ENCODE peak calls at places on chromosomes 11 and 22, in six cellular contexts. Z, Y, B, V, F and W are unnamed samples.

GRCh38 chr11:111814567-111814966 is 48.4 kb upstream of the PPP2R1B start:
- DNase-seq in Z (peak; percentile 20), Y (no peak), B (no peak), V (peak; percentile 91), F (no peak), W (no peak)

GRCh38 chr22:37241351-37242142 is 2.5 kb downstream of the RAC2 start:
- DNase-seq in Z (no peak), Y (no peak), B (peak; percentile 87), V (no peak), F (no peak), W (no peak)

GRCh38 chr11:118462178-118462577 is 25.9 kb downstream of the KMT2A start:
- DNase-seq in Z (no peak), Y (no peak), B (no peak), V (no peak), F (no peak), W (no peak)

GRCh38 chr11:6321961-6322362 is 1.7 kb upstream of the CAVIN3 start:
- DNase-seq in Z (peak; percentile 60), Y (no peak), B (no peak), V (peak; percentile 82), F (no peak), W (no peak)

GRCh38 chr22:25751174-25751581 is 9.2 kb downstream of the MYO18B start:
- DNase-seq in Z (no peak), Y (no peak), B (no peak), V (no peak), F (no peak), W (no peak)

GRCh38 chr11:8183136-8183535 is 14.3 kb upstream of the RIC3 start:
- DNase-seq in Z (no peak), Y (no peak), B (no peak), V (no peak), F (no peak), W (no peak)

GRCh38 chr22:43854151-43854785 is 8.0 kb downstream of the SULT4A1 start:
- DNase-seq in Z (no peak), Y (no peak), B (peak; percentile 52), V (no peak), F (no peak), W (no peak)

GRCh38 chr22:47094861-47095330 is 332.4 kb downstream of the TBC1D22A start:
- DNase-seq in Z (peak; percentile 51), Y (no peak), B (no peak), V (no peak), F (no peak), W (no peak)

GRCh38 chr22:39712938-39713525 is 142.5 kb downstream of the CACNA1I start:
- DNase-seq in Z (no peak), Y (no peak), B (no peak), V (no peak), F (no peak), W (no peak)

GRCh38 chr11:104327864-104328513 is 164.0 kb upstream of the PDGFD start:
- DNase-seq in Z (peak; percentile 17), Y (no peak), B (no peak), V (peak; percentile 2), F (no peak), W (no peak)

GRCh38 chr11:16392646-16393045 is 36.3 kb upstream of the SOX6 start:
- DNase-seq in Z (no peak), Y (no peak), B (no peak), V (peak; percentile 19), F (no peak), W (no peak)

GRCh38 chr22:22037740-22038139 is 55.2 kb upstream of the TOP3B start:
- DNase-seq in Z (peak; percentile 50), Y (no peak), B (no peak), V (peak; percentile 91), F (no peak), W (no peak)

GRCh38 chr11:108576523-108576922 is 17.0 kb downstream of the EXPH5 start:
- DNase-seq in Z (no peak), Y (no peak), B (no peak), V (no peak), F (no peak), W (no peak)

GRCh38 chr11:70270877-70271634 is 566 bp downstream of the PPFIA1 start:
- DNase-seq in Z (peak; percentile 68), Y (peak; percentile 74), B (peak; percentile 89), V (peak; percentile 65), F (no peak), W (peak; percentile 60)

GRCh38 chr11:31995525-31996123 is 95.2 kb upstream of the RCN1 start:
- DNase-seq in Z (peak; percentile 25), Y (peak; percentile 52), B (no peak), V (peak; percentile 19), F (no peak), W (no peak)

GRCh38 chr22:42836026-42836425 is 21.0 kb downstream of the ARFGAP3 start:
- DNase-seq in Z (no peak), Y (no peak), B (no peak), V (no peak), F (no peak), W (no peak)

GRCh38 chr22:19086944-19087343 is 35.3 kb downstream of the DGCR2 start:
- DNase-seq in Z (peak; percentile 44), Y (no peak), B (no peak), V (peak; percentile 69), F (no peak), W (no peak)

GRCh38 chr11:44304091-44305084 is 5.6 kb downstream of the ALX4 start:
- DNase-seq in Z (no peak), Y (peak; percentile 24), B (no peak), V (no peak), F (no peak), W (no peak)

GRCh38 chr11:69239320-69240040 is 54.5 kb upstream of the MYEOV start:
- DNase-seq in Z (no peak), Y (no peak), B (no peak), V (no peak), F (peak; percentile 12), W (no peak)

GRCh38 chr22:35586771-35587170 is 30.4 kb downstream of the MB start:
- DNase-seq in Z (no peak), Y (no peak), B (peak; percentile 17), V (no peak), F (no peak), W (no peak)

GRCh38 chr11:131689049-131689925 is 318.9 kb downstream of the NTM start:
- DNase-seq in Z (no peak), Y (no peak), B (peak; percentile 37), V (no peak), F (no peak), W (no peak)

GRCh38 chr11:116730568-116730967 is 42.2 kb downstream of the BUD13 start:
- DNase-seq in Z (peak; percentile 21), Y (no peak), B (no peak), V (no peak), F (no peak), W (no peak)

GRCh38 chr11:117378966-117379865 is 51.6 kb downstream of the CEP164 start:
- DNase-seq in Z (no peak), Y (no peak), B (no peak), V (no peak), F (no peak), W (no peak)

GRCh38 chr11:8311366-8311765 is 47.7 kb upstream of the LMO1 start:
- DNase-seq in Z (no peak), Y (no peak), B (no peak), V (no peak), F (no peak), W (no peak)

GRCh38 chr22:35379146-35379993 is 1.5 kb upstream of the HMOX1 start:
- DNase-seq in Z (no peak), Y (no peak), B (no peak), V (no peak), F (no peak), W (no peak)

GRCh38 chr11:106012744-106013143 is 9.3 kb downstream of the MSANTD4 start:
- DNase-seq in Z (peak; percentile 76), Y (no peak), B (no peak), V (peak; percentile 95), F (no peak), W (no peak)

GRCh38 chr22:23801886-23802377 is 15.2 kb downstream of the SMARCB1 start:
- DNase-seq in Z (no peak), Y (no peak), B (no peak), V (no peak), F (no peak), W (no peak)

GRCh38 chr11:117182551-117182935 is 4.0 kb downstream of the SIDT2 start:
- DNase-seq in Z (no peak), Y (no peak), B (no peak), V (no peak), F (no peak), W (no peak)

GRCh38 chr11:10930224-10930960 is 72.5 kb upstream of the ZBED5 start:
- DNase-seq in Z (no peak), Y (peak; percentile 51), B (no peak), V (peak; percentile 33), F (no peak), W (no peak)

DNA sequence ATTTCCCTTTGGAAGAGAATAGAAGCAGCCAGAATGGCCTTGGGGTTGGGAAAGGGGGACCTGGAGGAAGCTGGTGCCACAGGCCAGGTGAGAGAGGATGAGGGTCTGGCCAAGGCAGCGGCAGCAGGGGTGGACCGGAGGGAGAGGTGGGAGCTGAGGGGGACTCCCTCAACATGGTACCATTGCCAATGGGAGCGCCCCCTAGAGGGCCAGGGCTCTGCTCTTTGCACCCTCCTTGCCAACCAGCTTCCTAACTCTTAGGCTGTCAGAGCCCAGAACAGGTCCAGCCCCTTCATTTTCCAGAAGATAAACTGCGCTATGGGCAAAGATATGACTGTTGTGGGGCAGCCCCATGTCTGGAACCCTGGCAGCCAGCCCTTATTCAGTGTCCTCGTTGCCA is 185.0 kb downstream of the GRIK4 start:
- DNase-seq in Z (no peak), Y (no peak), B (no peak), V (no peak), F (no peak), W (no peak)
- TF ChIP-seq CTCF in Z (no peak), Y (peak; percentile 7), B (no peak), V (no peak), F (no peak), W (peak; percentile 33)

GRCh38 chr22:41518048-41518347 is 26.3 kb downstream of the POLR3H start:
- DNase-seq in Z (no peak), Y (no peak), B (no peak), V (no peak), F (no peak), W (no peak)
- TF ChIP-seq CTCF in Z (no peak), Y (no peak), B (no peak), V (no peak), F (no peak), W (no peak)

GRCh38 chr11:61480261-61480660 is 28.3 kb upstream of the LRRC10B start:
- DNase-seq in Z (no peak), Y (no peak), B (no peak), V (no peak), F (no peak), W (no peak)

GRCh38 chr11:61481806-61482205 is 26.7 kb upstream of the LRRC10B start:
- DNase-seq in Z (no peak), Y (no peak), B (no peak), V (no peak), F (no peak), W (no peak)

GRCh38 chr11:61484541-61484940 is 24.0 kb upstream of the LRRC10B start:
- DNase-seq in Z (no peak), Y (no peak), B (no peak), V (no peak), F (no peak), W (no peak)

GRCh38 chr11:61480936-61481335 is 27.6 kb upstream of the LRRC10B start:
- DNase-seq in Z (peak; percentile 43), Y (no peak), B (no peak), V (no peak), F (no peak), W (peak; percentile 74)

GRCh38 chr11:61482513-61482912 is 26.0 kb upstream of the LRRC10B start:
- DNase-seq in Z (no peak), Y (peak; percentile 60), B (no peak), V (no peak), F (no peak), W (peak; percentile 86)
- TF ChIP-seq CTCF in Z (peak; percentile 71), Y (peak; percentile 66), B (peak; percentile 13), V (peak; percentile 48), F (no peak), W (peak; percentile 58)

GRCh38 chr11:59668188-59668949 is 468 bp downstream of the PATL1 start:
- DNase-seq in Z (peak; percentile 47), Y (peak; percentile 70), B (peak; percentile 85), V (peak; percentile 28), F (peak; percentile 52), W (peak; percentile 26)
- TF ChIP-seq CTCF in Z (no peak), Y (no peak), B (no peak), V (no peak), F (peak; percentile 51), W (peak; percentile 15)